ENCODE peak calls at places on chromosomes 3 and 15, in seven cellular contexts. N is mucosa of descending colon, M is astrocyte of the cerebellum, C is tibial artery, U is AG10803, J is PC-3, Z is upper lobe of right lung. E is an unnamed sample.
A peak's percentile ranks its signal among the peaks of the same experiment; 100 is the strongest.

GRCh38 chr3:134373942-134374790 is at the start of gene AMOTL2:
- DNase-seq in N (peak; percentile 77), M (peak; percentile 95), C (peak; percentile 93), U (peak; percentile 98), J (peak; percentile 90), Z (peak; percentile 93), E (no peak)

GRCh38 chr3:119409844-119410243 is 53.6 kb downstream of the TMEM39A start:
- DNase-seq in N (no peak), M (no peak), C (no peak), U (no peak), J (no peak), Z (no peak), E (no peak)

GRCh38 chr15:74906193-74906449 is 530 bp downstream of the FAM219B start:
- DNase-seq in N (peak; percentile 55), M (no peak), C (no peak), U (no peak), J (no peak), Z (no peak), E (no peak)

GRCh38 chr3:43817081-43817480 is 126.3 kb downstream of the ABHD5 start:
- DNase-seq in N (no peak), M (no peak), C (no peak), U (no peak), J (no peak), Z (no peak), E (no peak)

GRCh38 chr3:16319307-16319706 is 54.3 kb downstream of the OXNAD1 start:
- DNase-seq in N (peak; percentile 60), M (no peak), C (no peak), U (no peak), J (peak; percentile 33), Z (no peak), E (peak; percentile 21)

GRCh38 chr15:101060576-101061551 is 141.7 kb downstream of the LRRK1 start:
- DNase-seq in N (no peak), M (no peak), C (peak; percentile 54), U (no peak), J (no peak), Z (peak; percentile 46), E (no peak)

GRCh38 chr3:86774082-86774691 is 216.8 kb downstream of the VGLL3 start:
- DNase-seq in N (no peak), M (peak; percentile 37), C (no peak), U (peak; percentile 59), J (peak; percentile 74), Z (no peak), E (no peak)

GRCh38 chr15:20345401-20345958 is 196.1 kb downstream of the GOLGA6L6 start:
- DNase-seq in N (no peak), M (no peak), C (peak; percentile 51), U (no peak), J (no peak), Z (peak; percentile 71), E (no peak)

GRCh38 chr3:77039606-77040553 is at the start of gene ROBO2:
- DNase-seq in N (peak; percentile 21), M (no peak), C (no peak), U (peak; percentile 1), J (no peak), Z (peak; percentile 66), E (no peak)

GRCh38 chr3:52286777-52287110 is 884 bp upstream of the GLYCTK start:
- DNase-seq in N (no peak), M (no peak), C (peak; percentile 70), U (peak; percentile 38), J (no peak), Z (peak; percentile 60), E (no peak)

GRCh38 chr15:92733934-92734521 is 78.5 kb upstream of the FAM174B start:
- DNase-seq in N (no peak), M (no peak), C (no peak), U (peak; percentile 25), J (no peak), Z (peak; percentile 70), E (no peak)

GRCh38 chr3:126511291-126511690 is 6.3 kb downstream of the UROC1 start:
- DNase-seq in N (no peak), M (no peak), C (no peak), U (no peak), J (no peak), Z (peak; percentile 26), E (no peak)

GRCh38 chr15:68232937-68233336 is 3.4 kb upstream of the CLN6 start:
- DNase-seq in N (no peak), M (no peak), C (peak; percentile 40), U (no peak), J (no peak), Z (no peak), E (no peak)

GRCh38 chr15:68985361-68985891 is 29.1 kb upstream of the NOX5 start:
- DNase-seq in N (no peak), M (no peak), C (no peak), U (no peak), J (no peak), Z (no peak), E (no peak)

GRCh38 chr3:188646592-188646991 is 492.6 kb downstream of the LPP start:
- DNase-seq in N (peak; percentile 12), M (no peak), C (no peak), U (no peak), J (peak; percentile 51), Z (no peak), E (no peak)

GRCh38 chr3:49410844-49411549 is 779 bp downstream of the RHOA start:
- DNase-seq in N (no peak), M (no peak), C (no peak), U (peak; percentile 36), J (no peak), Z (no peak), E (no peak)

GRCh38 chr3:129440648-129441190 is 695 bp downstream of the IFT122 start:
- DNase-seq in N (no peak), M (no peak), C (no peak), U (no peak), J (no peak), Z (no peak), E (no peak)

GRCh38 chr15:81297580-81298575 is 26.1 kb downstream of the STARD5 start:
- DNase-seq in N (no peak), M (no peak), C (peak; percentile 50), U (no peak), J (peak; percentile 17), Z (no peak), E (no peak)

GRCh38 chr3:64575211-64575844 is 112.5 kb downstream of the ADAMTS9 start:
- DNase-seq in N (no peak), M (no peak), C (no peak), U (peak; percentile 25), J (peak; percentile 8), Z (no peak), E (no peak)

GRCh38 chr3:30749230-30749629 is 142.8 kb downstream of the TGFBR2 start:
- DNase-seq in N (no peak), M (no peak), C (no peak), U (no peak), J (peak; percentile 70), Z (no peak), E (no peak)

GRCh38 chr3:171994646-171995441 is 44.5 kb upstream of the FNDC3B start:
- DNase-seq in N (no peak), M (peak; percentile 86), C (no peak), U (peak; percentile 98), J (peak; percentile 77), Z (no peak), E (no peak)

GRCh38 chr15:101541501-101542292 is 52.2 kb upstream of the PCSK6 start:
- DNase-seq in N (no peak), M (no peak), C (no peak), U (no peak), J (no peak), Z (no peak), E (no peak)

GRCh38 chr3:197750863-197751737 is 1.4 kb downstream of the FYTTD1 start:
- DNase-seq in N (peak; percentile 55), M (no peak), C (peak; percentile 86), U (peak; percentile 45), J (peak; percentile 29), Z (peak; percentile 73), E (no peak)

GRCh38 chr15:63892794-63893441 is 59.2 kb upstream of the HERC1 start:
- DNase-seq in N (peak; percentile 61), M (no peak), C (peak; percentile 61), U (no peak), J (no peak), Z (peak; percentile 66), E (peak; percentile 70)

GRCh38 chr3:39911465-39912309 is 102.3 kb downstream of the MYRIP start:
- DNase-seq in N (peak; percentile 20), M (peak; percentile 90), C (no peak), U (peak; percentile 72), J (no peak), Z (no peak), E (no peak)

GRCh38 chr15:39403674-39404117 is 177.2 kb upstream of the THBS1 start:
- DNase-seq in N (no peak), M (peak; percentile 31), C (no peak), U (peak; percentile 76), J (peak; percentile 71), Z (no peak), E (no peak)

GRCh38 chr3:195554458-195554857 is 11.3 kb upstream of the PPP1R2 start:
- DNase-seq in N (no peak), M (no peak), C (no peak), U (no peak), J (no peak), Z (no peak), E (no peak)

GRCh38 chr15:31333119-31333518 is 6.5 kb downstream of the KLF13 start:
- DNase-seq in N (no peak), M (no peak), C (no peak), U (no peak), J (no peak), Z (peak; percentile 83), E (no peak)
- H3K4me3 ChIP-seq in N (no peak overlapping the region), M (no peak overlapping the region), C (no peak overlapping the region), U (no peak overlapping the region), J (no peak overlapping the region), Z (no peak overlapping the region), E (no peak overlapping the region)

GRCh38 chr15:40982855-40983254 is 29.6 kb downstream of the CHAC1 start:
- DNase-seq in N (no peak), M (peak; percentile 63), C (peak; percentile 84), U (peak; percentile 82), J (no peak), Z (no peak), E (no peak)
- TF ChIP-seq CTCF in N (no peak), M (no peak), C (no peak), U (no peak), J (no peak), Z (no peak), E (no peak)

DNA sequence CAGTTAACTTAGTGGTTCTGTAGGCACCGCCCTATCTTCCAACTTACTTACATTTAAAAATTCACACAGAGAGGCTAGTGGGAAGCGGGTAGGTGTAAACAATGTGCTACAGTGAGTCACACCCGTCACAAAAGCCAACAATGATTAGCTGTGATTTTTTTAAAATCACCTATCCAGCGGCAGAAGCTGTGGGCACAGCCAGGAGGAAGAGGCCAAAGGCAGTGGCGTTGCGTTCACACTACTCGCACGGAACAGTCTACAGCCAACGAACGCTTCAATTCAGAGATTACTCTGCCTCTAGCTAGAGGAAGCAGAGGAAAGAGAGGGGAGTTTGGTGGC is 2.5 kb upstream of the NLGN1 start:
- DNase-seq in N (no peak), M (peak; percentile 29), C (no peak), U (no peak), J (peak; percentile 52), Z (no peak), E (no peak)
- H3K4me3 ChIP-seq in N (no peak overlapping the region), M (peak overlapping the region; percentile 77), C (peak overlapping the region; percentile 89), U (peak overlapping the region; percentile 84), J (peak overlapping the region; percentile 69), Z (peak overlapping the region; percentile 60), E (peak overlapping the region; percentile 44)

DNA sequence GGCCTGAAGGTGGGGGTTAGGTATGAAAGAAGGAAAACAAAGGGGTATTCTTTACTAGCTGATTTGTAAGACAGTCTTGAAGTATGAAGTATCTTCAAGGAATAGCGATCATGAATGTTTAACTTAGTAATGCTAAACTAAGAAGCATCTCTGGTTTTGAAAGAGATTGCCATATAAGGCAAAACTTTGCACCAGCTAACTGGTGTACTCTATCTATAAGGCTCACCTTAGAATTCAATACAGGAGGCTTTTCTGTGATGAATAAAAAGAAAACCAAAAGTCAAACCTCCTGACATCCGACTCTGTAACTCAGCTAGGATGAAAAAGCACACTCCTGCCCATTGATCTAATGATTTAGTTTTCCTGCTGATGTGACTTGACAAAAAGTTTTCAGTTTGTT is 54.7 kb downstream of the FOXP1 start:
- DNase-seq in N (no peak), M (no peak), C (no peak), U (no peak), J (no peak), Z (no peak), E (no peak)
- TF ChIP-seq CTCF in N (no peak), M (no peak), C (no peak), U (no peak), J (no peak), Z (no peak), E (no peak)

E was measured in GM12864.